ENCODE peak calls at places on chromosomes 2 and 18, in four cellular contexts. K, B, I and C are unnamed samples.

GRCh38 chr2:55157474-55157884 is 74.6 kb downstream of the CLHC1 start:
- DNase-seq in B (no peak), I (no peak), K (peak), C (peak)

GRCh38 chr2:239819974-239820555 is 205.1 kb downstream of the NDUFA10 start:
- DNase-seq in B (no peak), I (no peak), K (no peak), C (no peak)

GRCh38 chr2:65999103-65999502 is 435.8 kb upstream of the MEIS1 start:
- DNase-seq in B (no peak), I (no peak), K (no peak), C (no peak)

GRCh38 chr2:85748039-85748438 is 5.8 kb upstream of the ATOH8 start:
- DNase-seq in K (no peak), I (no peak), B (no peak), C (no peak)

GRCh38 chr2:81872043-81872442 is 1567.5 kb upstream of the LRRTM1 start:
- DNase-seq in B (no peak), I (no peak), K (no peak), C (no peak)

GRCh38 chr2:42809876-42810125 is 17.4 kb upstream of the HAAO start:
- DNase-seq in K (peak), I (no peak), B (peak), C (peak)

GRCh38 chr2:140791802-140792201 is 1339.0 kb downstream of the LRP1B start:
- DNase-seq in B (no peak), K (no peak), I (no peak), C (no peak)

GRCh38 chr2:113103277-113103676 is 24.1 kb upstream of the IL1RN start:
- DNase-seq in K (no peak), B (no peak), I (no peak), C (no peak)

GRCh38 chr18:25831226-25831828 is 259.1 kb downstream of the SS18 start:
- DNase-seq in B (no peak), K (peak), I (no peak), C (no peak)

GRCh38 chr2:234137400-234138014 is 87.0 kb downstream of the SPP2 start:
- DNase-seq in B (no peak), K (peak), I (no peak), C (peak)

GRCh38 chr2:241309684-241310117 is 5.8 kb downstream of the HDLBP start:
- DNase-seq in I (no peak), B (no peak), K (peak), C (peak)

GRCh38 chr2:152518656-152519580 is 183.9 kb downstream of the FMNL2 start:
- DNase-seq in K (no peak), I (no peak), B (no peak), C (no peak)

GRCh38 chr2:172726172-172726735 is 9.4 kb upstream of the RAPGEF4 start:
- DNase-seq in B (no peak), I (no peak), K (no peak), C (no peak)

GRCh38 chr2:172046866-172047265 is 38.4 kb upstream of the DLX1 start:
- DNase-seq in K (no peak), B (no peak), I (no peak), C (no peak)

GRCh38 chr2:60459896-60460295 is 93.6 kb downstream of the BCL11A start:
- DNase-seq in K (no peak), B (no peak), I (no peak), C (no peak)

GRCh38 chr2:3094999-3095958 is 282.3 kb downstream of the EIPR1 start:
- DNase-seq in K (no peak), I (no peak), B (no peak), C (no peak)

GRCh38 chr18:5238371-5238758 is 41.3 kb upstream of the AKAIN1 start:
- DNase-seq in K (peak), I (no peak), B (peak), C (no peak)

GRCh38 chr18:9008203-9008708 is 94.2 kb upstream of the NDUFV2 start:
- DNase-seq in I (no peak), K (no peak), B (no peak), C (no peak)

GRCh38 chr2:190947139-190947538 is 66.5 kb downstream of the GLS start:
- DNase-seq in K (peak), I (no peak), B (no peak), C (peak)

GRCh38 chr18:48319796-48320638 is 89.2 kb downstream of the ZBTB7C start:
- DNase-seq in I (no peak), K (peak), B (no peak), C (peak)